ENCODE peak calls at places on chromosomes 16 and 17, in eight cellular contexts. X, B, J, Z, E, T, G and N are unnamed samples.

GRCh38 chr16:14398014-14398717 is 231.9 kb downstream of the PARN start:
- DNase-seq in X (no peak), B (no peak), J (no peak), Z (no peak), E (no peak), T (no peak), G (no peak), N (no peak)

GRCh38 chr16:2250652-2251280 is 621 bp downstream of the ECI1 start:
- DNase-seq in X (peak; percentile 25), B (peak; percentile 30), J (no peak), Z (no peak), E (no peak), T (no peak), G (no peak), N (peak; percentile 26)

GRCh38 chr17:77723071-77723908 is 235.2 kb upstream of the TNRC6C start:
- DNase-seq in X (no peak), B (no peak), J (no peak), Z (no peak), E (no peak), T (peak; percentile 26), G (no peak), N (no peak)

GRCh38 chr16:50988441-50988840 is 162.6 kb downstream of the SALL1 start:
- DNase-seq in X (no peak), B (no peak), J (no peak), Z (no peak), E (no peak), T (no peak), G (no peak), N (no peak)

GRCh38 chr17:82228278-82228841 is 482 bp upstream of the SLC16A3 start:
- DNase-seq in X (no peak), B (peak; percentile 32), J (no peak), Z (peak; percentile 90), E (no peak), T (no peak), G (no peak), N (peak; percentile 41)

GRCh38 chr17:1485748-1486376 is 6.6 kb downstream of the MYO1C start:
- DNase-seq in X (peak; percentile 61), B (peak; percentile 46), J (no peak), Z (no peak), E (no peak), T (peak; percentile 65), G (peak; percentile 76), N (no peak)

GRCh38 chr17:1931759-1932579 is 93.2 kb downstream of the RTN4RL1 start:
- DNase-seq in X (no peak), B (peak; percentile 66), J (no peak), Z (no peak), E (peak; percentile 65), T (peak; percentile 85), G (no peak), N (no peak)

GRCh38 chr17:52306314-52306713 is 147.8 kb upstream of the CA10 start:
- DNase-seq in X (no peak), B (no peak), J (no peak), Z (no peak), E (no peak), T (no peak), G (no peak), N (no peak)

GRCh38 chr17:68565656-68566055 is 35.5 kb downstream of the FAM20A start:
- DNase-seq in X (no peak), B (no peak), J (no peak), Z (no peak), E (no peak), T (no peak), G (no peak), N (no peak)

GRCh38 chr16:55491691-55492090 is 12.7 kb downstream of the MMP2 start:
- DNase-seq in X (no peak), B (no peak), J (no peak), Z (no peak), E (no peak), T (peak; percentile 30), G (no peak), N (no peak)

GRCh38 chr17:30716461-30717289 is 107.8 kb downstream of the CRLF3 start:
- DNase-seq in X (peak; percentile 31), B (no peak), J (no peak), Z (peak; percentile 74), E (no peak), T (peak; percentile 56), G (no peak), N (no peak)

GRCh38 chr16:10663146-10663545 is 31.6 kb downstream of the TEKT5 start:
- DNase-seq in X (no peak), B (no peak), J (no peak), Z (no peak), E (no peak), T (no peak), G (no peak), N (no peak)

GRCh38 chr16:87877942-87878507 is 8.7 kb upstream of the SLC7A5 start:
- DNase-seq in X (no peak), B (no peak), J (no peak), Z (no peak), E (no peak), T (no peak), G (no peak), N (no peak)
- TF ChIP-seq CTCF in X (peak; percentile 11), B (no peak), J (no peak), Z (peak; percentile 18), E (peak; percentile 16), T (peak; percentile 51), G (peak; percentile 14), N (peak; percentile 45)

GRCh38 chr17:48261297-48261880 is 153.8 kb downstream of the SNX11 start:
- DNase-seq in X (no peak), B (peak; percentile 60), J (no peak), Z (peak; percentile 45), E (no peak), T (peak; percentile 93), G (peak; percentile 74), N (no peak)
- TF ChIP-seq CTCF in X (peak; percentile 50), B (peak; percentile 66), J (peak; percentile 53), Z (peak; percentile 75), E (peak; percentile 52), T (peak; percentile 75), G (peak; percentile 70), N (peak; percentile 69)

GRCh38 chr17:37736428-37736827 is 8.4 kb downstream of the HNF1B start:
- DNase-seq in X (no peak), B (no peak), J (no peak), Z (no peak), E (no peak), T (no peak), G (no peak), N (no peak)

GRCh38 chr17:37737971-37738370 is 6.9 kb downstream of the HNF1B start:
- DNase-seq in X (peak; percentile 68), B (no peak), J (no peak), Z (no peak), E (peak; percentile 53), T (no peak), G (no peak), N (no peak)

GRCh38 chr17:37735165-37735564 is 9.7 kb downstream of the HNF1B start:
- DNase-seq in X (no peak), B (no peak), J (no peak), Z (no peak), E (no peak), T (peak; percentile 61), G (no peak), N (no peak)

GRCh38 chr17:37740861-37741260 is 4.0 kb downstream of the HNF1B start:
- DNase-seq in X (no peak), B (no peak), J (no peak), Z (no peak), E (no peak), T (no peak), G (no peak), N (no peak)

DNA sequence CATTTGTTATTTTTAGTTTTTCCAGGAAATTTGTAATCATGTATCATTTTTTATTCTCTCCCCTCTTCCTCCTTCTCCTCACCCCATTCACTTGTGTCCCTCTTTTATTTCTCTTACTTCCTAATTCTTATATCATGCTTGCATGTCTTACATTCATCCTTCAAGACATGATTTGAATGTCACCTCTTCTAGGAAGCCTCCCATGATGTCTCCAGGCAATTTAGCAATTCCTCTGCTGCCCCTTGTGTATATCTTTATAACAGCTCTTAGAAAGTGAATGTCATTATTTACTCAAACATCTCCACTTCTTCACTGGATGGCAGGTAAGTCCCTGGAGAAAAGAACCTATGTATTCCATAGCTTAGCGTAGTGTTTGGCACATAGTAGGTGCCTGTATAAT is 7.8 kb downstream of the HNF1B start:
- DNase-seq in X (no peak), B (no peak), J (no peak), Z (no peak), E (no peak), T (no peak), G (peak; percentile 41), N (no peak)
- TF ChIP-seq CTCF in X (peak; percentile 5), B (no peak), J (peak; percentile 35), Z (no peak), E (peak; percentile 10), T (peak; percentile 30), G (peak; percentile 65), N (peak; percentile 15)

DNA sequence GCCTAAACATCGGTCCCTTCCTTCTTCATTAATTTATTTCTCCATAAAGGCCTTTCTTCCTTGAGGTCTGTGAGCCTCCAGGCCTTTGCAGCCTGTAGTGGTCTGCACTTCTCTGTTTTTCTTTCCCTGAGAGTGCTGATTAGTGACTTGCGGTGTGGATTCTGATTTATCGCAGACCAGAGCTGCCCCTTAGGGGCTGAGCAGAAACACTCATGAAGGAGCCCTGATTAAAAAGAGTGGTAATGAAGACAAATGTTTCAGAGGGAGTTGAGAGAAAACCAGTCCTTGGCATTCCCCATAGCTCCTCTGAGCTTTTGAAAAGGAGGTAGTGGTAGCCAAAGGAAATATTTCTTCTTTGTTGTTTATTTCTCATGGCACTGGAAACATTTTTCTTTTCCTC is 268.1 kb upstream of the TBX2 start:
- DNase-seq in X (no peak), B (peak; percentile 18), J (no peak), Z (no peak), E (no peak), T (no peak), G (no peak), N (no peak)
- TF ChIP-seq CTCF in X (no peak), B (no peak), J (no peak), Z (no peak), E (no peak), T (no peak), G (no peak), N (no peak)